ENCODE peak calls at places on chromosome 3, in six cellular contexts. B is SJCRH30; Q is CD4-positive, CD25-positive, alpha-beta regulatory T cell; K is fibroblast of lung; D is lung; Y is right atrium auricular region. Z is an unnamed sample. For H3K4me1 and H3K36me3, the result is how much of the 10 kb centered on the place peaks cover.

GRCh38 chr3:153162513-153163348 is 705 bp downstream of the RAP2B start:
- DNase-seq in Q (peak), D (peak), Y (peak), K (peak), B (peak), Z (peak)

GRCh38 chr3:118987466-118987865 is 47.2 kb downstream of the IGSF11 start:
- DNase-seq in D (peak), K (peak), Q (no peak), B (no peak), Y (peak), Z (peak)

GRCh38 chr3:124372784-124373183 is 357.5 kb upstream of the UMPS start:
- DNase-seq in B (no peak), Q (no peak), K (no peak), Y (no peak), D (no peak), Z (no peak)

GRCh38 chr3:66723231-66723630 is 222.4 kb upstream of the LRIG1 start:
- DNase-seq in Y (no peak), B (no peak), Q (no peak), D (no peak), K (no peak), Z (no peak)

GRCh38 chr3:155846119-155846518 is 8.1 kb downstream of the SLC33A1 start:
- DNase-seq in Y (no peak), B (no peak), K (no peak), Q (no peak), D (no peak), Z (no peak)

GRCh38 chr3:17179381-17180205 is 294.8 kb downstream of the PLCL2 start:
- DNase-seq in Y (no peak), K (peak), Q (peak), D (no peak), B (peak), Z (no peak)

GRCh38 chr3:56415672-56416071 is 52.6 kb downstream of the ERC2 start:
- DNase-seq in Y (no peak), Q (no peak), K (no peak), B (no peak), D (no peak), Z (no peak)

GRCh38 chr3:49716169-49716568 is 3.3 kb downstream of the AMIGO3 start:
- DNase-seq in Q (no peak), K (no peak), Y (no peak), B (no peak), D (no peak), Z (peak)

GRCh38 chr3:109977903-109978302 is 640.6 kb upstream of the DPPA4 start:
- DNase-seq in D (no peak), Y (no peak), K (no peak), B (no peak), Q (no peak), Z (no peak)

DNA sequence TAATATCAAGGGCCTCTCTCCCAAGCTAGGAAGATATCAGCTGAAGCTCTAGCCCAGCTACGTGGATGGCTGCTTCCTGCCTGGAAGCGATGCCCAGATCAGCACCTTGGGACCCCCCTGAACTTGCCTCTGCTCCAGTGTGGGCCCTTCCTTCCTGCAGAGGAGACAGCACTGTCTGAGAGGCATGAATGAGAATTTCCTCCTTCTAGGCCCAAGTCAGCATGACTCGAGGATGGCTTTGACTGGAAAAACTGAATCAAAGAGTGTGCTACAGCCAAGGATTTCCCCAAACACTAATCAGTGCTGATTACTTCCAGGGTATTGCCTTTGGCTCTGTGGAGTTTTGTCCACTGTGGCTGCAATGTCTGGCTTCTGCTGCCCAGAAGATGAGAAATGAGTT is 36.4 kb downstream of the FLNB start:
- DNase-seq in Y (peak), D (no peak), Q (no peak), B (no peak), K (no peak), Z (no peak)
- H3K4me1 ChIP-seq in Y (under half), D (under half), Q (under half), B (under half), K (half or more), Z (under half)

GRCh38 chr3:52213005-52213404 is 12.4 kb downstream of the TLR9 start:
- DNase-seq in Q (no peak), D (no peak), B (no peak), K (no peak), Y (no peak), Z (no peak)

GRCh38 chr3:52211268-52211891 is 13.4 kb downstream of the ALAS1 start:
- DNase-seq in D (no peak), Q (no peak), K (no peak), B (no peak), Y (no peak), Z (no peak)

GRCh38 chr3:52208556-52208955 is 10.6 kb downstream of the ALAS1 start:
- DNase-seq in Y (no peak), K (no peak), Q (no peak), B (no peak), D (no peak), Z (no peak)

GRCh38 chr3:52210037-52210436 is 12.1 kb downstream of the ALAS1 start:
- DNase-seq in Q (no peak), B (no peak), Y (no peak), D (no peak), K (no peak), Z (no peak)

DNA sequence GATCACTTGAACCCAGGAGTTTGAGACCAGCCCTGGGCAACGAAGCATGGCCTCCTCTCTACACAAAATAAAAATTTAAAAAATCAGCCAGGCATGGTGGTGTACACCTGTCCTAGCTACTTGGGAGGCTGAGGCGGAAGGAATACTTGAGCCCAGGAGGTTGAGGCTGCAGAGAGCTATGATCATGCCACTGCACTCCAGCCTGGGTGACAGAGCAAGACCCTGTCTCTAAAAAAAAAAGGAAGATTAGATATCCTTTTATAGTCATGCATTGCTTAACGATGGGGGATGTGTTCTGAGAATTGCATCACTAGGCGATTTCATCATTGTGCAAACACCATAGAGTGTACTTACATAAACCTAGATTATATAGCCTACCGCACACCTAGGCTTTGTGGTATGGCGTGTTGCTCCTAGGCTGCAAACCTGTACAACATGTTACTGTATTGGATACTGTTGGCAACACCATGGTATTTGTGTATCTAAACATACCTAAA is 12.6 kb downstream of the ALAS1 start:
- DNase-seq in D (no peak), B (no peak), Y (no peak), K (peak), Q (no peak), Z (no peak)
- H3K36me3 ChIP-seq in D (half or more), B (half or more), Y (half or more), K (under half), Q (half or more), Z (under half)

DNA sequence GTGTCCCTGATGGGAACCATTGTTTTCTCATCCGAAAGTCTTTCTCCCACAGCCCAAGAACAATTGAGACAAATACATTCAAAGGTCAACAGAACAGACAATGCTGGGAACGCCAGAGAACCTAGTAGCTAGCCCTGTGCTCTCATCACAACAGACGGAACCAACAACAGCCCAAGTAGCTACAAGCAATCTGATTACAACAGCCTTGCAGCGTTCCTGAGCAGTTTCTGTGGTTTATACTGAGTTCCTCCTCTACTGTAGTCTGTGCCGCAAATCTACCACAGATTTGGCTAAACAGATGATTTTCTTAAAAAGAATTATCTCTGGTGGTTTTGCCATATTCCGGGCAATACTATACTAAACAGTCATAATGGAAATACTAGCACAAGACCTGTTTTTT is 435.6 kb downstream of the MECOM start:
- DNase-seq in Y (no peak), K (peak), B (no peak), D (no peak), Q (no peak), Z (no peak)
- H3K27ac ChIP-seq in Y (peak), K (no peak), B (no peak), D (peak), Q (no peak), Z (peak)

DNA sequence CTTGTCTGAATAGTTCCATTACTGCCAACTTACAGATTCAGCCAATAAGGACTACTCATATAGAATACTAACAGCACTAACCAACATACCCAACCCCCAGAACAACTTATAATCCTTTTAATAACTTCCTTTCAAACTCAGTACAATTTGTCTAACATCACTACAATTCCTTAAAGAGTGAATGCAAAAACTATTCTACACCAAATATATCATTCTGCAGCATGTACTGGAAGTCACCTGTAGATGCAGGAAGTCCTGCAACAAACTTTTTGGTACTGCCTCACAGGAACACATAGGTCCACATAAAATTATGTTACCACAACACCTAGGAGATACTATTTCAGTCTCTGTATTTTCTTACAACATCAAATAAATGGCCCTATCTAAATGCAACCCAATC is 2.1 kb downstream of the CCNL1 start:
- DNase-seq in Q (no peak), Y (no peak), D (no peak), B (no peak), K (no peak), Z (no peak)
- H3K4me1 ChIP-seq in Q (half or more), Y (under half), D (under half), B (under half), K (under half), Z (under half)

GRCh38 chr3:128908951-128909350 is 29.5 kb downstream of the ACAD9 start:
- DNase-seq in K (no peak), Y (no peak), Q (no peak), D (no peak), B (no peak), Z (no peak)
- H3K36me3 ChIP-seq in K (under half), Y (half or more), Q (half or more), D (half or more), B (half or more), Z (under half)

GRCh38 chr3:35505772-35506171 is 133.6 kb upstream of the ARPP21 start:
- DNase-seq in D (no peak), Q (no peak), K (no peak), B (no peak), Y (no peak), Z (no peak)

GRCh38 chr3:35502699-35503098 is 136.6 kb upstream of the ARPP21 start:
- DNase-seq in K (no peak), Y (no peak), D (no peak), Q (no peak), B (no peak), Z (no peak)

GRCh38 chr3:35500641-35501353 is 138.5 kb upstream of the ARPP21 start:
- DNase-seq in K (no peak), Y (no peak), Q (no peak), B (peak), D (no peak), Z (no peak)

DNA sequence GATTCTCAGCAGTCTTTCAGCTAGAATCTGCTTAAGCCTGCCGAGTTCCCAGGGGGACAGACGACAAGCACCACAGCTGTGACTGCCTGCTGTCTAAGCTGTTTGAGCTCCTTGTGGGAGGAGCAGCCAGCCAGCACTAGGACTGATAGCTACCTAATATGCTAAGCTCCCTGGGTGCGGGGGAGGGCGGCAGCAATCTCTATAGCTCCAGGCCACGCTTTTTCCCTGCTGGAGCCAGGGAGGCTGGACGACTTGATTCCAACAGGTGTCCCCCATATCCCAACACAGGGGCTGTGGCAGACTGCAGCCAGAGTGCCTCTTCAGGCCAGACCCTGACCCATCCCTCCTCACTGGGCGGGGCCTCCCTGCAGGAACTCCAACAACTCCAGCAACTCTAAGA is 134.1 kb upstream of the ARPP21 start:
- DNase-seq in Q (no peak), B (peak), K (no peak), Y (no peak), D (no peak), Z (no peak)
- H3K27ac ChIP-seq in Q (no peak), B (peak), K (no peak), Y (no peak), D (no peak), Z (no peak)

Z was measured in aorta.